ENCODE peak calls at places on chromosomes 2 and 18, in nine cellular contexts. One of them, this sample, is unnamed.

GRCh38 chr18:22324191-22325131 is 93.3 kb downstream of the CTAGE1 start:
- DNase-seq in activated CD4-positive, CD25-positive, alpha-beta regulatory T cell: no peak
- DNase-seq in stimulated activated CD4-positive, alpha-beta T cell treated with anti-CD3 and anti-CD28 coated beads, Interleukin-4, amount 100 ng/mL, for 4 hours: no peak
- DNase-seq in COR-L47: no peak
- DNase-seq in colonic mucosa: no peak
- DNase-seq in NB4: no peak
- DNase-seq in NCI-H1417: no peak
- DNase-seq in right lobe of liver: no peak
- DNase-seq in cardiac muscle cell: peak
- DNase-seq in this sample: no peak

GRCh38 chr2:218892693-218893348 is 12.2 kb downstream of the WNT10A start:
- DNase-seq in activated CD4-positive, CD25-positive, alpha-beta regulatory T cell: peak
- DNase-seq in stimulated activated CD4-positive, alpha-beta T cell treated with anti-CD3 and anti-CD28 coated beads, Interleukin-4, amount 100 ng/mL, for 4 hours: peak
- DNase-seq in COR-L47: peak
- DNase-seq in colonic mucosa: peak
- DNase-seq in NB4: peak
- DNase-seq in NCI-H1417: peak
- DNase-seq in right lobe of liver: peak
- DNase-seq in cardiac muscle cell: peak
- DNase-seq in this sample: no peak

GRCh38 chr2:1514391-1515072 is 101.3 kb downstream of the TPO start:
- DNase-seq in activated CD4-positive, CD25-positive, alpha-beta regulatory T cell: no peak
- DNase-seq in stimulated activated CD4-positive, alpha-beta T cell treated with anti-CD3 and anti-CD28 coated beads, Interleukin-4, amount 100 ng/mL, for 4 hours: no peak
- DNase-seq in COR-L47: no peak
- DNase-seq in colonic mucosa: peak
- DNase-seq in NB4: no peak
- DNase-seq in NCI-H1417: no peak
- DNase-seq in right lobe of liver: no peak
- DNase-seq in cardiac muscle cell: no peak
- DNase-seq in this sample: no peak

GRCh38 chr2:227616631-227617030 is 667 bp upstream of the SCYGR4 start:
- DNase-seq in activated CD4-positive, CD25-positive, alpha-beta regulatory T cell: no peak
- DNase-seq in stimulated activated CD4-positive, alpha-beta T cell treated with anti-CD3 and anti-CD28 coated beads, Interleukin-4, amount 100 ng/mL, for 4 hours: no peak
- DNase-seq in COR-L47: no peak
- DNase-seq in colonic mucosa: no peak
- DNase-seq in NB4: no peak
- DNase-seq in NCI-H1417: no peak
- DNase-seq in right lobe of liver: no peak
- DNase-seq in cardiac muscle cell: no peak
- DNase-seq in this sample: no peak

GRCh38 chr2:12950957-12951656 is 234.4 kb downstream of the TRIB2 start:
- DNase-seq in activated CD4-positive, CD25-positive, alpha-beta regulatory T cell: no peak
- DNase-seq in stimulated activated CD4-positive, alpha-beta T cell treated with anti-CD3 and anti-CD28 coated beads, Interleukin-4, amount 100 ng/mL, for 4 hours: no peak
- DNase-seq in COR-L47: no peak
- DNase-seq in colonic mucosa: no peak
- DNase-seq in NB4: no peak
- DNase-seq in NCI-H1417: no peak
- DNase-seq in right lobe of liver: no peak
- DNase-seq in cardiac muscle cell: no peak
- DNase-seq in this sample: no peak

GRCh38 chr2:25473758-25474335 is 132.1 kb upstream of the DNMT3A start:
- DNase-seq in activated CD4-positive, CD25-positive, alpha-beta regulatory T cell: no peak
- DNase-seq in stimulated activated CD4-positive, alpha-beta T cell treated with anti-CD3 and anti-CD28 coated beads, Interleukin-4, amount 100 ng/mL, for 4 hours: no peak
- DNase-seq in COR-L47: peak
- DNase-seq in colonic mucosa: no peak
- DNase-seq in NB4: no peak
- DNase-seq in NCI-H1417: peak
- DNase-seq in right lobe of liver: no peak
- DNase-seq in cardiac muscle cell: peak
- DNase-seq in this sample: no peak

GRCh38 chr2:223815884-223816570 is 21.4 kb downstream of the AP1S3 start:
- DNase-seq in activated CD4-positive, CD25-positive, alpha-beta regulatory T cell: no peak
- DNase-seq in stimulated activated CD4-positive, alpha-beta T cell treated with anti-CD3 and anti-CD28 coated beads, Interleukin-4, amount 100 ng/mL, for 4 hours: no peak
- DNase-seq in COR-L47: no peak
- DNase-seq in colonic mucosa: no peak
- DNase-seq in NB4: no peak
- DNase-seq in NCI-H1417: no peak
- DNase-seq in right lobe of liver: no peak
- DNase-seq in cardiac muscle cell: no peak
- DNase-seq in this sample: no peak

GRCh38 chr2:130836501-130837174 is at the start of gene ARHGEF4:
- DNase-seq in activated CD4-positive, CD25-positive, alpha-beta regulatory T cell: no peak
- DNase-seq in stimulated activated CD4-positive, alpha-beta T cell treated with anti-CD3 and anti-CD28 coated beads, Interleukin-4, amount 100 ng/mL, for 4 hours: no peak
- DNase-seq in COR-L47: no peak
- DNase-seq in colonic mucosa: peak
- DNase-seq in NB4: peak
- DNase-seq in NCI-H1417: peak
- DNase-seq in right lobe of liver: peak
- DNase-seq in cardiac muscle cell: peak
- DNase-seq in this sample: no peak

GRCh38 chr2:69382547-69382946 is 4.5 kb downstream of the GFPT1 start:
- DNase-seq in activated CD4-positive, CD25-positive, alpha-beta regulatory T cell: no peak
- DNase-seq in stimulated activated CD4-positive, alpha-beta T cell treated with anti-CD3 and anti-CD28 coated beads, Interleukin-4, amount 100 ng/mL, for 4 hours: no peak
- DNase-seq in COR-L47: no peak
- DNase-seq in colonic mucosa: peak
- DNase-seq in NB4: no peak
- DNase-seq in NCI-H1417: no peak
- DNase-seq in right lobe of liver: no peak
- DNase-seq in cardiac muscle cell: no peak
- DNase-seq in this sample: no peak

GRCh38 chr18:70021498-70021897 is 73.8 kb upstream of the CD226 start:
- DNase-seq in activated CD4-positive, CD25-positive, alpha-beta regulatory T cell: no peak
- DNase-seq in stimulated activated CD4-positive, alpha-beta T cell treated with anti-CD3 and anti-CD28 coated beads, Interleukin-4, amount 100 ng/mL, for 4 hours: no peak
- DNase-seq in COR-L47: no peak
- DNase-seq in colonic mucosa: no peak
- DNase-seq in NB4: no peak
- DNase-seq in NCI-H1417: no peak
- DNase-seq in right lobe of liver: no peak
- DNase-seq in cardiac muscle cell: no peak
- DNase-seq in this sample: no peak

GRCh38 chr2:149661844-149662243 is 74.3 kb upstream of the MMADHC start:
- DNase-seq in activated CD4-positive, CD25-positive, alpha-beta regulatory T cell: no peak
- DNase-seq in stimulated activated CD4-positive, alpha-beta T cell treated with anti-CD3 and anti-CD28 coated beads, Interleukin-4, amount 100 ng/mL, for 4 hours: no peak
- DNase-seq in COR-L47: no peak
- DNase-seq in colonic mucosa: peak
- DNase-seq in NB4: no peak
- DNase-seq in NCI-H1417: no peak
- DNase-seq in right lobe of liver: no peak
- DNase-seq in cardiac muscle cell: peak
- DNase-seq in this sample: no peak

GRCh38 chr2:100065029-100065428 is 77.4 kb downstream of the AFF3 start:
- DNase-seq in activated CD4-positive, CD25-positive, alpha-beta regulatory T cell: no peak
- DNase-seq in stimulated activated CD4-positive, alpha-beta T cell treated with anti-CD3 and anti-CD28 coated beads, Interleukin-4, amount 100 ng/mL, for 4 hours: no peak
- DNase-seq in COR-L47: no peak
- DNase-seq in colonic mucosa: no peak
- DNase-seq in NB4: no peak
- DNase-seq in NCI-H1417: no peak
- DNase-seq in right lobe of liver: no peak
- DNase-seq in cardiac muscle cell: no peak
- DNase-seq in this sample: no peak

GRCh38 chr18:74142251-74142650 is 5.4 kb downstream of the FBXO15 start:
- DNase-seq in activated CD4-positive, CD25-positive, alpha-beta regulatory T cell: no peak
- DNase-seq in stimulated activated CD4-positive, alpha-beta T cell treated with anti-CD3 and anti-CD28 coated beads, Interleukin-4, amount 100 ng/mL, for 4 hours: no peak
- DNase-seq in COR-L47: no peak
- DNase-seq in colonic mucosa: no peak
- DNase-seq in NB4: no peak
- DNase-seq in NCI-H1417: no peak
- DNase-seq in right lobe of liver: no peak
- DNase-seq in cardiac muscle cell: no peak
- DNase-seq in this sample: no peak

GRCh38 chr2:113137827-113138226 is 10.4 kb downstream of the IL1RN start:
- DNase-seq in activated CD4-positive, CD25-positive, alpha-beta regulatory T cell: no peak
- DNase-seq in stimulated activated CD4-positive, alpha-beta T cell treated with anti-CD3 and anti-CD28 coated beads, Interleukin-4, amount 100 ng/mL, for 4 hours: no peak
- DNase-seq in COR-L47: no peak
- DNase-seq in colonic mucosa: no peak
- DNase-seq in NB4: no peak
- DNase-seq in NCI-H1417: no peak
- DNase-seq in right lobe of liver: no peak
- DNase-seq in cardiac muscle cell: no peak
- DNase-seq in this sample: peak

GRCh38 chr2:108980076-108980475 is 8.9 kb downstream of the EDAR start:
- DNase-seq in activated CD4-positive, CD25-positive, alpha-beta regulatory T cell: no peak
- DNase-seq in stimulated activated CD4-positive, alpha-beta T cell treated with anti-CD3 and anti-CD28 coated beads, Interleukin-4, amount 100 ng/mL, for 4 hours: no peak
- DNase-seq in COR-L47: no peak
- DNase-seq in colonic mucosa: no peak
- DNase-seq in NB4: no peak
- DNase-seq in NCI-H1417: no peak
- DNase-seq in right lobe of liver: no peak
- DNase-seq in cardiac muscle cell: no peak
- DNase-seq in this sample: no peak

GRCh38 chr2:88757025-88757424 is 65.6 kb downstream of the RPIA start:
- DNase-seq in activated CD4-positive, CD25-positive, alpha-beta regulatory T cell: no peak
- DNase-seq in stimulated activated CD4-positive, alpha-beta T cell treated with anti-CD3 and anti-CD28 coated beads, Interleukin-4, amount 100 ng/mL, for 4 hours: no peak
- DNase-seq in COR-L47: no peak
- DNase-seq in colonic mucosa: no peak
- DNase-seq in NB4: no peak
- DNase-seq in NCI-H1417: no peak
- DNase-seq in right lobe of liver: no peak
- DNase-seq in cardiac muscle cell: no peak
- DNase-seq in this sample: no peak

GRCh38 chr2:233974530-233975071 is 57.4 kb downstream of the TRPM8 start:
- DNase-seq in activated CD4-positive, CD25-positive, alpha-beta regulatory T cell: no peak
- DNase-seq in stimulated activated CD4-positive, alpha-beta T cell treated with anti-CD3 and anti-CD28 coated beads, Interleukin-4, amount 100 ng/mL, for 4 hours: no peak
- DNase-seq in COR-L47: no peak
- DNase-seq in colonic mucosa: no peak
- DNase-seq in NB4: peak
- DNase-seq in NCI-H1417: no peak
- DNase-seq in right lobe of liver: peak
- DNase-seq in cardiac muscle cell: no peak
- DNase-seq in this sample: no peak

GRCh38 chr2:145824384-145824783 is 1304.5 kb upstream of the ZEB2 start:
- DNase-seq in activated CD4-positive, CD25-positive, alpha-beta regulatory T cell: no peak
- DNase-seq in stimulated activated CD4-positive, alpha-beta T cell treated with anti-CD3 and anti-CD28 coated beads, Interleukin-4, amount 100 ng/mL, for 4 hours: no peak
- DNase-seq in COR-L47: no peak
- DNase-seq in colonic mucosa: no peak
- DNase-seq in NB4: no peak
- DNase-seq in NCI-H1417: no peak
- DNase-seq in right lobe of liver: no peak
- DNase-seq in cardiac muscle cell: no peak
- DNase-seq in this sample: no peak

GRCh38 chr2:186841940-186842339 is 7.0 kb downstream of the ZSWIM2 start:
- DNase-seq in activated CD4-positive, CD25-positive, alpha-beta regulatory T cell: no peak
- DNase-seq in stimulated activated CD4-positive, alpha-beta T cell treated with anti-CD3 and anti-CD28 coated beads, Interleukin-4, amount 100 ng/mL, for 4 hours: no peak
- DNase-seq in COR-L47: no peak
- DNase-seq in colonic mucosa: no peak
- DNase-seq in NB4: no peak
- DNase-seq in NCI-H1417: no peak
- DNase-seq in right lobe of liver: no peak
- DNase-seq in cardiac muscle cell: no peak
- DNase-seq in this sample: no peak

GRCh38 chr2:113891265-113891959 is 1.5 kb downstream of the ACTR3 start:
- DNase-seq in activated CD4-positive, CD25-positive, alpha-beta regulatory T cell: no peak
- DNase-seq in stimulated activated CD4-positive, alpha-beta T cell treated with anti-CD3 and anti-CD28 coated beads, Interleukin-4, amount 100 ng/mL, for 4 hours: no peak
- DNase-seq in COR-L47: no peak
- DNase-seq in colonic mucosa: no peak
- DNase-seq in NB4: no peak
- DNase-seq in NCI-H1417: no peak
- DNase-seq in right lobe of liver: no peak
- DNase-seq in cardiac muscle cell: no peak
- DNase-seq in this sample: no peak

GRCh38 chr2:47654790-47655562 is 128.0 kb upstream of the MSH6 start:
- DNase-seq in activated CD4-positive, CD25-positive, alpha-beta regulatory T cell: no peak
- DNase-seq in stimulated activated CD4-positive, alpha-beta T cell treated with anti-CD3 and anti-CD28 coated beads, Interleukin-4, amount 100 ng/mL, for 4 hours: no peak
- DNase-seq in COR-L47: no peak
- DNase-seq in colonic mucosa: no peak
- DNase-seq in NB4: no peak
- DNase-seq in NCI-H1417: peak
- DNase-seq in right lobe of liver: no peak
- DNase-seq in cardiac muscle cell: peak
- DNase-seq in this sample: no peak

GRCh38 chr18:26746284-26747130 is 119.0 kb downstream of the AQP4 start:
- DNase-seq in activated CD4-positive, CD25-positive, alpha-beta regulatory T cell: no peak
- DNase-seq in stimulated activated CD4-positive, alpha-beta T cell treated with anti-CD3 and anti-CD28 coated beads, Interleukin-4, amount 100 ng/mL, for 4 hours: no peak
- DNase-seq in COR-L47: no peak
- DNase-seq in colonic mucosa: no peak
- DNase-seq in NB4: no peak
- DNase-seq in NCI-H1417: no peak
- DNase-seq in right lobe of liver: no peak
- DNase-seq in cardiac muscle cell: no peak
- DNase-seq in this sample: no peak

GRCh38 chr2:98896416-98896815 is 39.6 kb downstream of the CRACDL start:
- DNase-seq in activated CD4-positive, CD25-positive, alpha-beta regulatory T cell: no peak
- DNase-seq in stimulated activated CD4-positive, alpha-beta T cell treated with anti-CD3 and anti-CD28 coated beads, Interleukin-4, amount 100 ng/mL, for 4 hours: no peak
- DNase-seq in COR-L47: no peak
- DNase-seq in colonic mucosa: no peak
- DNase-seq in NB4: no peak
- DNase-seq in NCI-H1417: no peak
- DNase-seq in right lobe of liver: no peak
- DNase-seq in cardiac muscle cell: no peak
- DNase-seq in this sample: peak

GRCh38 chr2:242075683-242076082 is 206.2 kb downstream of the RTP5 start:
- DNase-seq in activated CD4-positive, CD25-positive, alpha-beta regulatory T cell: no peak
- DNase-seq in stimulated activated CD4-positive, alpha-beta T cell treated with anti-CD3 and anti-CD28 coated beads, Interleukin-4, amount 100 ng/mL, for 4 hours: no peak
- DNase-seq in COR-L47: peak
- DNase-seq in colonic mucosa: peak
- DNase-seq in NB4: no peak
- DNase-seq in NCI-H1417: peak
- DNase-seq in right lobe of liver: peak
- DNase-seq in cardiac muscle cell: no peak
- DNase-seq in this sample: no peak

GRCh38 chr2:10079931-10080535 is at the start of gene CYS1:
- DNase-seq in activated CD4-positive, CD25-positive, alpha-beta regulatory T cell: no peak
- DNase-seq in stimulated activated CD4-positive, alpha-beta T cell treated with anti-CD3 and anti-CD28 coated beads, Interleukin-4, amount 100 ng/mL, for 4 hours: no peak
- DNase-seq in COR-L47: no peak
- DNase-seq in colonic mucosa: no peak
- DNase-seq in NB4: peak
- DNase-seq in NCI-H1417: peak
- DNase-seq in right lobe of liver: no peak
- DNase-seq in cardiac muscle cell: peak
- DNase-seq in this sample: no peak

GRCh38 chr2:192087398-192087958 is 107.3 kb downstream of the TMEFF2 start:
- DNase-seq in activated CD4-positive, CD25-positive, alpha-beta regulatory T cell: no peak
- DNase-seq in stimulated activated CD4-positive, alpha-beta T cell treated with anti-CD3 and anti-CD28 coated beads, Interleukin-4, amount 100 ng/mL, for 4 hours: no peak
- DNase-seq in COR-L47: peak
- DNase-seq in colonic mucosa: no peak
- DNase-seq in NB4: no peak
- DNase-seq in NCI-H1417: peak
- DNase-seq in right lobe of liver: no peak
- DNase-seq in cardiac muscle cell: no peak
- DNase-seq in this sample: no peak

GRCh38 chr2:64823794-64824193 is 165.4 kb upstream of the SLC1A4 start:
- DNase-seq in activated CD4-positive, CD25-positive, alpha-beta regulatory T cell: no peak
- DNase-seq in stimulated activated CD4-positive, alpha-beta T cell treated with anti-CD3 and anti-CD28 coated beads, Interleukin-4, amount 100 ng/mL, for 4 hours: no peak
- DNase-seq in COR-L47: no peak
- DNase-seq in colonic mucosa: no peak
- DNase-seq in NB4: no peak
- DNase-seq in NCI-H1417: no peak
- DNase-seq in right lobe of liver: no peak
- DNase-seq in cardiac muscle cell: no peak
- DNase-seq in this sample: no peak

GRCh38 chr2:74507926-74508520 is 528 bp upstream of the PCGF1 start:
- DNase-seq in activated CD4-positive, CD25-positive, alpha-beta regulatory T cell: peak
- DNase-seq in stimulated activated CD4-positive, alpha-beta T cell treated with anti-CD3 and anti-CD28 coated beads, Interleukin-4, amount 100 ng/mL, for 4 hours: peak
- DNase-seq in COR-L47: peak
- DNase-seq in colonic mucosa: peak
- DNase-seq in NB4: peak
- DNase-seq in NCI-H1417: no peak
- DNase-seq in right lobe of liver: no peak
- DNase-seq in cardiac muscle cell: no peak
- DNase-seq in this sample: no peak

GRCh38 chr2:171158790-171159325 is 1.8 kb downstream of the TLK1 start:
- DNase-seq in activated CD4-positive, CD25-positive, alpha-beta regulatory T cell: no peak
- DNase-seq in stimulated activated CD4-positive, alpha-beta T cell treated with anti-CD3 and anti-CD28 coated beads, Interleukin-4, amount 100 ng/mL, for 4 hours: no peak
- DNase-seq in COR-L47: no peak
- DNase-seq in colonic mucosa: no peak
- DNase-seq in NB4: no peak
- DNase-seq in NCI-H1417: peak
- DNase-seq in right lobe of liver: no peak
- DNase-seq in cardiac muscle cell: no peak
- DNase-seq in this sample: no peak

GRCh38 chr18:59546164-59546563 is 151.1 kb downstream of the CCBE1 start:
- DNase-seq in activated CD4-positive, CD25-positive, alpha-beta regulatory T cell: no peak
- DNase-seq in stimulated activated CD4-positive, alpha-beta T cell treated with anti-CD3 and anti-CD28 coated beads, Interleukin-4, amount 100 ng/mL, for 4 hours: no peak
- DNase-seq in COR-L47: no peak
- DNase-seq in colonic mucosa: no peak
- DNase-seq in NB4: no peak
- DNase-seq in NCI-H1417: no peak
- DNase-seq in right lobe of liver: no peak
- DNase-seq in cardiac muscle cell: peak
- DNase-seq in this sample: no peak

GRCh38 chr2:158718851-158719250 is 76.3 kb upstream of the DAPL1 start:
- DNase-seq in activated CD4-positive, CD25-positive, alpha-beta regulatory T cell: no peak
- DNase-seq in stimulated activated CD4-positive, alpha-beta T cell treated with anti-CD3 and anti-CD28 coated beads, Interleukin-4, amount 100 ng/mL, for 4 hours: no peak
- DNase-seq in COR-L47: no peak
- DNase-seq in colonic mucosa: no peak
- DNase-seq in NB4: peak
- DNase-seq in NCI-H1417: no peak
- DNase-seq in right lobe of liver: no peak
- DNase-seq in cardiac muscle cell: no peak
- DNase-seq in this sample: peak